ENCODE peak calls at places on chromosome 5, in nine cellular contexts. One of them, this sample, is unnamed.

GRCh38 chr5:6574537-6574936 is 58.3 kb downstream of the NSUN2 start:
- DNase-seq in psoas muscle: no peak
- DNase-seq in cardiac fibroblast: no peak
- DNase-seq in heart right ventricle: no peak
- DNase-seq in esophagus squamous epithelium: no peak
- DNase-seq in GM20000: no peak
- DNase-seq in heart left ventricle: no peak
- DNase-seq in kidney: no peak
- DNase-seq in activated B cell treated with CpG ODN at 0.5 μM for 24 hours: no peak
- DNase-seq in this sample: no peak

GRCh38 chr5:149671544-149671943 is 58.6 kb upstream of the PPARGC1B start:
- DNase-seq in GM20000: no peak
- DNase-seq in kidney: no peak
- DNase-seq in activated B cell treated with CpG ODN at 0.5 μM for 24 hours: no peak
- DNase-seq in heart left ventricle: no peak
- DNase-seq in heart right ventricle: no peak
- DNase-seq in cardiac fibroblast: no peak
- DNase-seq in psoas muscle: no peak
- DNase-seq in esophagus squamous epithelium: no peak
- DNase-seq in this sample: no peak

GRCh38 chr5:158451203-158451982 is 592.4 kb upstream of the CLINT1 start:
- DNase-seq in heart left ventricle: no peak
- DNase-seq in GM20000: no peak
- DNase-seq in esophagus squamous epithelium: no peak
- DNase-seq in kidney: no peak
- DNase-seq in heart right ventricle: no peak
- DNase-seq in psoas muscle: peak
- DNase-seq in cardiac fibroblast: peak
- DNase-seq in activated B cell treated with CpG ODN at 0.5 μM for 24 hours: no peak
- DNase-seq in this sample: no peak

GRCh38 chr5:148794275-148794674 is 32.1 kb upstream of the ADRB2 start:
- DNase-seq in kidney: no peak
- DNase-seq in cardiac fibroblast: peak
- DNase-seq in heart left ventricle: no peak
- DNase-seq in heart right ventricle: no peak
- DNase-seq in GM20000: no peak
- DNase-seq in psoas muscle: no peak
- DNase-seq in activated B cell treated with CpG ODN at 0.5 μM for 24 hours: no peak
- DNase-seq in esophagus squamous epithelium: no peak
- DNase-seq in this sample: no peak

GRCh38 chr5:148583421-148583965 is 70.8 kb downstream of the HTR4 start:
- DNase-seq in activated B cell treated with CpG ODN at 0.5 μM for 24 hours: no peak
- DNase-seq in kidney: no peak
- DNase-seq in heart left ventricle: no peak
- DNase-seq in heart right ventricle: no peak
- DNase-seq in GM20000: no peak
- DNase-seq in cardiac fibroblast: peak
- DNase-seq in esophagus squamous epithelium: no peak
- DNase-seq in psoas muscle: no peak
- DNase-seq in this sample: no peak

GRCh38 chr5:81994679-81995078 is 22.9 kb downstream of the ATG10 start:
- DNase-seq in heart left ventricle: no peak
- DNase-seq in psoas muscle: no peak
- DNase-seq in cardiac fibroblast: peak
- DNase-seq in activated B cell treated with CpG ODN at 0.5 μM for 24 hours: no peak
- DNase-seq in heart right ventricle: no peak
- DNase-seq in esophagus squamous epithelium: no peak
- DNase-seq in kidney: no peak
- DNase-seq in GM20000: no peak
- DNase-seq in this sample: no peak

GRCh38 chr5:74075900-74076484 is 450.0 kb downstream of the ARHGEF28 start:
- DNase-seq in cardiac fibroblast: no peak
- DNase-seq in kidney: no peak
- DNase-seq in esophagus squamous epithelium: no peak
- DNase-seq in GM20000: no peak
- DNase-seq in activated B cell treated with CpG ODN at 0.5 μM for 24 hours: no peak
- DNase-seq in psoas muscle: no peak
- DNase-seq in heart right ventricle: no peak
- DNase-seq in heart left ventricle: no peak
- DNase-seq in this sample: no peak

GRCh38 chr5:62460578-62460983 is 48.0 kb downstream of the IPO11 start:
- DNase-seq in heart left ventricle: no peak
- DNase-seq in heart right ventricle: no peak
- DNase-seq in esophagus squamous epithelium: no peak
- DNase-seq in GM20000: peak
- DNase-seq in activated B cell treated with CpG ODN at 0.5 μM for 24 hours: no peak
- DNase-seq in cardiac fibroblast: peak
- DNase-seq in psoas muscle: no peak
- DNase-seq in kidney: no peak
- DNase-seq in this sample: no peak

GRCh38 chr5:59484618-59485017 is 408.9 kb downstream of the PDE4D start:
- DNase-seq in psoas muscle: no peak
- DNase-seq in cardiac fibroblast: no peak
- DNase-seq in GM20000: peak
- DNase-seq in kidney: no peak
- DNase-seq in esophagus squamous epithelium: no peak
- DNase-seq in heart right ventricle: no peak
- DNase-seq in activated B cell treated with CpG ODN at 0.5 μM for 24 hours: no peak
- DNase-seq in heart left ventricle: no peak
- DNase-seq in this sample: no peak

GRCh38 chr5:143025971-143026370 is 255.8 kb downstream of the ARHGAP26 start:
- DNase-seq in esophagus squamous epithelium: no peak
- DNase-seq in GM20000: no peak
- DNase-seq in activated B cell treated with CpG ODN at 0.5 μM for 24 hours: no peak
- DNase-seq in psoas muscle: no peak
- DNase-seq in kidney: no peak
- DNase-seq in heart right ventricle: no peak
- DNase-seq in cardiac fibroblast: peak
- DNase-seq in heart left ventricle: no peak
- DNase-seq in this sample: no peak

GRCh38 chr5:151115272-151115905 is 34.6 kb upstream of the TNIP1 start:
- DNase-seq in heart left ventricle: peak
- DNase-seq in psoas muscle: peak
- DNase-seq in kidney: peak
- DNase-seq in esophagus squamous epithelium: no peak
- DNase-seq in GM20000: peak
- DNase-seq in cardiac fibroblast: peak
- DNase-seq in activated B cell treated with CpG ODN at 0.5 μM for 24 hours: peak
- DNase-seq in heart right ventricle: peak
- DNase-seq in this sample: peak

GRCh38 chr5:65141487-65141886 is 340.2 kb downstream of the ADAMTS6 start:
- DNase-seq in heart right ventricle: no peak
- DNase-seq in heart left ventricle: no peak
- DNase-seq in GM20000: no peak
- DNase-seq in activated B cell treated with CpG ODN at 0.5 μM for 24 hours: no peak
- DNase-seq in psoas muscle: no peak
- DNase-seq in cardiac fibroblast: no peak
- DNase-seq in kidney: no peak
- DNase-seq in esophagus squamous epithelium: no peak
- DNase-seq in this sample: no peak

GRCh38 chr5:66994790-66995189 is 201.8 kb downstream of the CD180 start:
- DNase-seq in activated B cell treated with CpG ODN at 0.5 μM for 24 hours: no peak
- DNase-seq in heart right ventricle: no peak
- DNase-seq in cardiac fibroblast: no peak
- DNase-seq in esophagus squamous epithelium: no peak
- DNase-seq in heart left ventricle: no peak
- DNase-seq in psoas muscle: no peak
- DNase-seq in kidney: no peak
- DNase-seq in GM20000: no peak
- DNase-seq in this sample: no peak

GRCh38 chr5:146652547-146652946 is 136.6 kb upstream of the GPR151 start:
- DNase-seq in psoas muscle: no peak
- DNase-seq in heart right ventricle: no peak
- DNase-seq in esophagus squamous epithelium: no peak
- DNase-seq in cardiac fibroblast: no peak
- DNase-seq in GM20000: no peak
- DNase-seq in activated B cell treated with CpG ODN at 0.5 μM for 24 hours: no peak
- DNase-seq in kidney: no peak
- DNase-seq in heart left ventricle: no peak
- DNase-seq in this sample: no peak

GRCh38 chr5:115949096-115949495 is 13.2 kb upstream of the LVRN start:
- DNase-seq in psoas muscle: no peak
- DNase-seq in GM20000: no peak
- DNase-seq in esophagus squamous epithelium: no peak
- DNase-seq in cardiac fibroblast: peak
- DNase-seq in kidney: no peak
- DNase-seq in activated B cell treated with CpG ODN at 0.5 μM for 24 hours: no peak
- DNase-seq in heart right ventricle: no peak
- DNase-seq in heart left ventricle: no peak
- DNase-seq in this sample: no peak

GRCh38 chr5:134503937-134504437 is 21.5 kb upstream of the JADE2 start:
- DNase-seq in heart right ventricle: no peak
- DNase-seq in psoas muscle: no peak
- DNase-seq in esophagus squamous epithelium: no peak
- DNase-seq in kidney: no peak
- DNase-seq in activated B cell treated with CpG ODN at 0.5 μM for 24 hours: no peak
- DNase-seq in cardiac fibroblast: peak
- DNase-seq in GM20000: no peak
- DNase-seq in heart left ventricle: no peak
- DNase-seq in this sample: no peak

GRCh38 chr5:61887271-61887670 is 418.7 kb upstream of the KIF2A start:
- DNase-seq in GM20000: no peak
- DNase-seq in psoas muscle: no peak
- DNase-seq in activated B cell treated with CpG ODN at 0.5 μM for 24 hours: no peak
- DNase-seq in esophagus squamous epithelium: no peak
- DNase-seq in kidney: no peak
- DNase-seq in heart left ventricle: no peak
- DNase-seq in heart right ventricle: no peak
- DNase-seq in cardiac fibroblast: no peak
- DNase-seq in this sample: no peak

GRCh38 chr5:175654807-175655206 is 3.1 kb upstream of the HRH2 start:
- DNase-seq in esophagus squamous epithelium: no peak
- DNase-seq in activated B cell treated with CpG ODN at 0.5 μM for 24 hours: no peak
- DNase-seq in psoas muscle: no peak
- DNase-seq in heart right ventricle: no peak
- DNase-seq in heart left ventricle: no peak
- DNase-seq in GM20000: no peak
- DNase-seq in cardiac fibroblast: no peak
- DNase-seq in kidney: no peak
- DNase-seq in this sample: no peak

DNA sequence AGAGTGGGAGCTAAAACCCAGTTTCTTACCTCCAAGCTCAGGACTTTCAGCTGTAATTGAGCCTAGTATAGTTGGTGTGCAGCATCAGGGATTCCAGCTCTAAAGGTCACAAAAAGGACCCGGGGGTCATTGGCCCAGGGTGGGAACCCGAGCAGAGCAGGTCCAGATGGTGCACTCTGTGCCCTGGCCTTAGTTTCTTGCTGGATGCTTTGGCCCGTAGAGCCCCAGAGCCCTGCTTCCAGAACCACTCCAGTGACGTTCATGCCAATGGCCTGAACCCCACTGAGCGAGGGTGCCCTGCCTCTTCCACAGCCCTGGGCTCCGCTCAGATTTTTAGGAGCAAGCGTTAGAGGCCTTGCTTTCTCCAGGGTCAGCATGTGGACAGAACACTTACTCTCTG is 8.2 kb downstream of the SLC22A5 start:
- DNase-seq in esophagus squamous epithelium: no peak
- DNase-seq in GM20000: no peak
- DNase-seq in activated B cell treated with CpG ODN at 0.5 μM for 24 hours: no peak
- DNase-seq in heart left ventricle: no peak
- DNase-seq in kidney: no peak
- DNase-seq in psoas muscle: no peak
- DNase-seq in heart right ventricle: no peak
- DNase-seq in cardiac fibroblast: no peak
- DNase-seq in this sample: no peak
- TF ChIP-seq CTCF in esophagus squamous epithelium: no peak
- TF ChIP-seq CTCF in GM20000: no peak
- TF ChIP-seq CTCF in activated B cell treated with CpG ODN at 0.5 μM for 24 hours: no peak
- TF ChIP-seq CTCF in heart left ventricle: no peak
- TF ChIP-seq CTCF in kidney: no peak
- TF ChIP-seq CTCF in psoas muscle: no peak
- TF ChIP-seq CTCF in heart right ventricle: no peak
- TF ChIP-seq CTCF in cardiac fibroblast: no peak
- TF ChIP-seq CTCF in this sample: no peak

GRCh38 chr5:135821061-135821781 is 13.2 kb upstream of the SLC25A48 start:
- DNase-seq in psoas muscle: no peak
- DNase-seq in activated B cell treated with CpG ODN at 0.5 μM for 24 hours: no peak
- DNase-seq in heart right ventricle: no peak
- DNase-seq in kidney: no peak
- DNase-seq in esophagus squamous epithelium: no peak
- DNase-seq in cardiac fibroblast: no peak
- DNase-seq in heart left ventricle: no peak
- DNase-seq in GM20000: no peak
- DNase-seq in this sample: no peak

GRCh38 chr5:135823799-135824366 is 10.6 kb upstream of the SLC25A48 start:
- DNase-seq in GM20000: no peak
- DNase-seq in activated B cell treated with CpG ODN at 0.5 μM for 24 hours: no peak
- DNase-seq in heart left ventricle: no peak
- DNase-seq in cardiac fibroblast: no peak
- DNase-seq in heart right ventricle: no peak
- DNase-seq in esophagus squamous epithelium: no peak
- DNase-seq in kidney: no peak
- DNase-seq in psoas muscle: no peak
- DNase-seq in this sample: no peak

GRCh38 chr5:135821802-135822201 is 12.7 kb upstream of the SLC25A48 start:
- DNase-seq in heart right ventricle: no peak
- DNase-seq in cardiac fibroblast: no peak
- DNase-seq in esophagus squamous epithelium: no peak
- DNase-seq in heart left ventricle: no peak
- DNase-seq in GM20000: no peak
- DNase-seq in kidney: no peak
- DNase-seq in psoas muscle: no peak
- DNase-seq in activated B cell treated with CpG ODN at 0.5 μM for 24 hours: no peak
- DNase-seq in this sample: no peak

GRCh38 chr5:135822959-135823358 is 11.5 kb upstream of the SLC25A48 start:
- DNase-seq in kidney: no peak
- DNase-seq in esophagus squamous epithelium: no peak
- DNase-seq in heart right ventricle: no peak
- DNase-seq in GM20000: no peak
- DNase-seq in heart left ventricle: no peak
- DNase-seq in psoas muscle: no peak
- DNase-seq in activated B cell treated with CpG ODN at 0.5 μM for 24 hours: no peak
- DNase-seq in cardiac fibroblast: no peak
- DNase-seq in this sample: no peak

GRCh38 chr5:135822286-135822685 is 12.2 kb upstream of the SLC25A48 start:
- DNase-seq in activated B cell treated with CpG ODN at 0.5 μM for 24 hours: no peak
- DNase-seq in cardiac fibroblast: no peak
- DNase-seq in heart right ventricle: no peak
- DNase-seq in heart left ventricle: no peak
- DNase-seq in esophagus squamous epithelium: no peak
- DNase-seq in kidney: no peak
- DNase-seq in psoas muscle: no peak
- DNase-seq in GM20000: no peak
- DNase-seq in this sample: no peak
- TF ChIP-seq CTCF in activated B cell treated with CpG ODN at 0.5 μM for 24 hours: no peak
- TF ChIP-seq CTCF in cardiac fibroblast: no peak
- TF ChIP-seq CTCF in heart right ventricle: no peak
- TF ChIP-seq CTCF in heart left ventricle: no peak
- TF ChIP-seq CTCF in esophagus squamous epithelium: no peak
- TF ChIP-seq CTCF in kidney: no peak
- TF ChIP-seq CTCF in psoas muscle: no peak
- TF ChIP-seq CTCF in GM20000: no peak
- TF ChIP-seq CTCF in this sample: no peak

GRCh38 chr5:169581580-169582227 is 1.9 kb upstream of the SPDL1 start:
- DNase-seq in activated B cell treated with CpG ODN at 0.5 μM for 24 hours: no peak
- DNase-seq in psoas muscle: peak
- DNase-seq in cardiac fibroblast: peak
- DNase-seq in esophagus squamous epithelium: no peak
- DNase-seq in heart right ventricle: no peak
- DNase-seq in GM20000: peak
- DNase-seq in kidney: no peak
- DNase-seq in heart left ventricle: no peak
- DNase-seq in this sample: peak
- TF ChIP-seq CTCF in activated B cell treated with CpG ODN at 0.5 μM for 24 hours: peak
- TF ChIP-seq CTCF in psoas muscle: peak
- TF ChIP-seq CTCF in cardiac fibroblast: peak
- TF ChIP-seq CTCF in esophagus squamous epithelium: peak
- TF ChIP-seq CTCF in heart right ventricle: peak
- TF ChIP-seq CTCF in GM20000: peak
- TF ChIP-seq CTCF in kidney: peak
- TF ChIP-seq CTCF in heart left ventricle: peak
- TF ChIP-seq CTCF in this sample: peak

GRCh38 chr5:28810751-28811136 is 1772.4 kb upstream of the CDH9 start:
- DNase-seq in heart right ventricle: no peak
- DNase-seq in heart left ventricle: no peak
- DNase-seq in cardiac fibroblast: no peak
- DNase-seq in activated B cell treated with CpG ODN at 0.5 μM for 24 hours: no peak
- DNase-seq in esophagus squamous epithelium: no peak
- DNase-seq in GM20000: no peak
- DNase-seq in psoas muscle: no peak
- DNase-seq in kidney: no peak
- DNase-seq in this sample: no peak
- TF ChIP-seq CTCF in heart right ventricle: no peak
- TF ChIP-seq CTCF in heart left ventricle: no peak
- TF ChIP-seq CTCF in cardiac fibroblast: no peak
- TF ChIP-seq CTCF in activated B cell treated with CpG ODN at 0.5 μM for 24 hours: no peak
- TF ChIP-seq CTCF in esophagus squamous epithelium: no peak
- TF ChIP-seq CTCF in GM20000: no peak
- TF ChIP-seq CTCF in psoas muscle: no peak
- TF ChIP-seq CTCF in kidney: no peak
- TF ChIP-seq CTCF in this sample: no peak